ENCODE peak calls at places on chromosomes 3 and 15, in five cellular contexts. H, C, X, E and Z are unnamed samples.

GRCh38 chr15:65338823-65339222 is 34.3 kb downstream of the RNU5B-1 start:
- DNase-seq in H (no peak), C (no peak), X (no peak), E (no peak), Z (peak; percentile 14)

GRCh38 chr3:25151497-25151896 is 276.6 kb upstream of the RARB start:
- DNase-seq in H (no peak), C (peak; percentile 6), X (no peak), E (no peak), Z (no peak)

GRCh38 chr3:56005196-56005805 is 463.0 kb downstream of the ERC2 start:
- DNase-seq in H (no peak), C (no peak), X (no peak), E (no peak), Z (no peak)

GRCh38 chr3:102179321-102180290 is 255.2 kb upstream of the ZPLD1 start:
- DNase-seq in H (no peak), C (peak; percentile 31), X (no peak), E (no peak), Z (no peak)

GRCh38 chr15:101206173-101206572 is 45.7 kb downstream of the CHSY1 start:
- DNase-seq in H (no peak), C (peak; percentile 91), X (no peak), E (no peak), Z (no peak)

GRCh38 chr15:29822100-29822684 is at the start of gene TJP1:
- DNase-seq in H (peak; percentile 47), C (peak; percentile 77), X (peak; percentile 84), E (no peak), Z (peak; percentile 90)

GRCh38 chr15:59830873-59831272 is 141.8 kb upstream of the BNIP2 start:
- DNase-seq in H (no peak), C (no peak), X (no peak), E (no peak), Z (no peak)

GRCh38 chr3:111329370-111329769 is 212.6 kb upstream of the CD96 start:
- DNase-seq in H (no peak), C (no peak), X (no peak), E (no peak), Z (no peak)

GRCh38 chr15:98547255-98547654 is 101.1 kb upstream of the IGF1R start:
- DNase-seq in H (no peak), C (peak; percentile 37), X (no peak), E (no peak), Z (no peak)

GRCh38 chr15:89387140-89387903 is 52.7 kb upstream of the POLG start:
- DNase-seq in H (no peak), C (no peak), X (no peak), E (no peak), Z (no peak)

GRCh38 chr3:11514191-11514770 is 129.4 kb downstream of the VGLL4 start:
- DNase-seq in H (no peak), C (peak; percentile 85), X (no peak), E (no peak), Z (no peak)

GRCh38 chr15:100686021-100686724 is 83.8 kb downstream of the ASB7 start:
- DNase-seq in H (no peak), C (no peak), X (peak; percentile 41), E (no peak), Z (peak; percentile 73)

GRCh38 chr15:68504721-68505090 is 72.7 kb upstream of the ITGA11 start:
- DNase-seq in H (no peak), C (no peak), X (no peak), E (no peak), Z (no peak)

GRCh38 chr3:197088370-197088769 is 58.8 kb upstream of the MELTF start:
- DNase-seq in H (no peak), C (no peak), X (no peak), E (peak; percentile 27), Z (no peak)

GRCh38 chr3:23575697-23576096 is 230.1 kb upstream of the UBE2E1 start:
- DNase-seq in H (no peak), C (peak; percentile 70), X (no peak), E (no peak), Z (no peak)